ENCODE peak calls at places on chromosomes 4 and X, in seven cellular contexts. One of them, this sample, is unnamed.

GRCh38 chr4:48228887-48229462 is 40.7 kb downstream of the TEC start:
- DNase-seq in bronchial epithelial cell: peak
- DNase-seq in AG10803: no peak
- DNase-seq in breast epithelium: no peak
- DNase-seq in left lung: no peak
- DNase-seq in psoas muscle: no peak
- DNase-seq in upper lobe of right lung: no peak
- DNase-seq in this sample: no peak

GRCh38 chrX:102650903-102651241 is 411 bp upstream of the GPRASP1 start:
- DNase-seq in bronchial epithelial cell: no peak
- DNase-seq in AG10803: no peak
- DNase-seq in breast epithelium: no peak
- DNase-seq in left lung: no peak
- DNase-seq in psoas muscle: no peak
- DNase-seq in upper lobe of right lung: no peak
- DNase-seq in this sample: no peak

GRCh38 chr4:187090401-187090800 is 366.7 kb upstream of the FAT1 start:
- DNase-seq in bronchial epithelial cell: no peak
- DNase-seq in AG10803: no peak
- DNase-seq in breast epithelium: no peak
- DNase-seq in left lung: no peak
- DNase-seq in psoas muscle: no peak
- DNase-seq in upper lobe of right lung: no peak
- DNase-seq in this sample: no peak

GRCh38 chr4:16969696-16970135 is 71.3 kb upstream of the LDB2 start:
- DNase-seq in bronchial epithelial cell: peak
- DNase-seq in AG10803: peak
- DNase-seq in breast epithelium: no peak
- DNase-seq in left lung: no peak
- DNase-seq in psoas muscle: peak
- DNase-seq in upper lobe of right lung: no peak
- DNase-seq in this sample: no peak

GRCh38 chrX:118631586-118631985 is 95.8 kb upstream of the IL13RA1 start:
- DNase-seq in bronchial epithelial cell: no peak
- DNase-seq in AG10803: no peak
- DNase-seq in breast epithelium: no peak
- DNase-seq in left lung: no peak
- DNase-seq in psoas muscle: no peak
- DNase-seq in upper lobe of right lung: no peak
- DNase-seq in this sample: no peak

GRCh38 chr4:74874785-74875367 is 58.0 kb upstream of the PARM1 start:
- DNase-seq in bronchial epithelial cell: peak
- DNase-seq in AG10803: peak
- DNase-seq in breast epithelium: no peak
- DNase-seq in left lung: no peak
- DNase-seq in psoas muscle: no peak
- DNase-seq in upper lobe of right lung: no peak
- DNase-seq in this sample: no peak

GRCh38 chrX:110125435-110125834 is 122.5 kb downstream of the TMEM164 start:
- DNase-seq in bronchial epithelial cell: no peak
- DNase-seq in AG10803: no peak
- DNase-seq in breast epithelium: no peak
- DNase-seq in left lung: no peak
- DNase-seq in psoas muscle: no peak
- DNase-seq in upper lobe of right lung: no peak
- DNase-seq in this sample: no peak

GRCh38 chrX:150508461-150509367 is 59.7 kb upstream of the MTM1 start:
- DNase-seq in bronchial epithelial cell: no peak
- DNase-seq in AG10803: peak
- DNase-seq in breast epithelium: peak
- DNase-seq in left lung: no peak
- DNase-seq in psoas muscle: peak
- DNase-seq in upper lobe of right lung: peak
- DNase-seq in this sample: no peak

GRCh38 chr4:69098470-69098869 is 2.2 kb downstream of the UGT2B7 start:
- DNase-seq in bronchial epithelial cell: peak
- DNase-seq in AG10803: no peak
- DNase-seq in breast epithelium: no peak
- DNase-seq in left lung: no peak
- DNase-seq in psoas muscle: no peak
- DNase-seq in upper lobe of right lung: no peak
- DNase-seq in this sample: no peak

GRCh38 chrX:118847676-118848075 is 24.1 kb downstream of the ZCCHC12 start:
- DNase-seq in bronchial epithelial cell: peak
- DNase-seq in AG10803: peak
- DNase-seq in breast epithelium: no peak
- DNase-seq in left lung: no peak
- DNase-seq in psoas muscle: no peak
- DNase-seq in upper lobe of right lung: no peak
- DNase-seq in this sample: no peak

GRCh38 chr4:186161138-186161537 is 30.2 kb upstream of the CYP4V2 start:
- DNase-seq in bronchial epithelial cell: no peak
- DNase-seq in AG10803: no peak
- DNase-seq in breast epithelium: no peak
- DNase-seq in left lung: no peak
- DNase-seq in psoas muscle: no peak
- DNase-seq in upper lobe of right lung: no peak
- DNase-seq in this sample: no peak

GRCh38 chrX:46704767-46705386 is 54.0 kb downstream of the SLC9A7 start:
- DNase-seq in bronchial epithelial cell: peak
- DNase-seq in AG10803: peak
- DNase-seq in breast epithelium: no peak
- DNase-seq in left lung: no peak
- DNase-seq in psoas muscle: no peak
- DNase-seq in upper lobe of right lung: no peak
- DNase-seq in this sample: no peak

GRCh38 chr4:142663828-142664227 is 182.3 kb downstream of the INPP4B start:
- DNase-seq in bronchial epithelial cell: no peak
- DNase-seq in AG10803: peak
- DNase-seq in breast epithelium: no peak
- DNase-seq in left lung: no peak
- DNase-seq in psoas muscle: no peak
- DNase-seq in upper lobe of right lung: no peak
- DNase-seq in this sample: no peak

GRCh38 chrX:33086886-33087285 is 124.5 kb downstream of the DMD start:
- DNase-seq in bronchial epithelial cell: no peak
- DNase-seq in AG10803: no peak
- DNase-seq in breast epithelium: no peak
- DNase-seq in left lung: no peak
- DNase-seq in psoas muscle: no peak
- DNase-seq in upper lobe of right lung: no peak
- DNase-seq in this sample: no peak

GRCh38 chr4:111937368-111937767 is 207.9 kb upstream of the FAM241A start:
- DNase-seq in bronchial epithelial cell: peak
- DNase-seq in AG10803: peak
- DNase-seq in breast epithelium: no peak
- DNase-seq in left lung: no peak
- DNase-seq in psoas muscle: no peak
- DNase-seq in upper lobe of right lung: no peak
- DNase-seq in this sample: no peak

GRCh38 chr4:4430492-4431195 is 43.7 kb downstream of the NSG1 start:
- DNase-seq in bronchial epithelial cell: peak
- DNase-seq in AG10803: peak
- DNase-seq in breast epithelium: no peak
- DNase-seq in left lung: no peak
- DNase-seq in psoas muscle: no peak
- DNase-seq in upper lobe of right lung: no peak
- DNase-seq in this sample: no peak

GRCh38 chr4:153532636-153533035 is 66.5 kb downstream of the TMEM131L start:
- DNase-seq in bronchial epithelial cell: no peak
- DNase-seq in AG10803: no peak
- DNase-seq in breast epithelium: no peak
- DNase-seq in left lung: no peak
- DNase-seq in psoas muscle: no peak
- DNase-seq in upper lobe of right lung: no peak
- DNase-seq in this sample: no peak

GRCh38 chrX:69618803-69619202 is 2.9 kb downstream of the EDA start:
- DNase-seq in bronchial epithelial cell: peak
- DNase-seq in AG10803: peak
- DNase-seq in breast epithelium: no peak
- DNase-seq in left lung: no peak
- DNase-seq in psoas muscle: no peak
- DNase-seq in upper lobe of right lung: no peak
- DNase-seq in this sample: no peak

GRCh38 chr4:74473155-74473811 is 28.3 kb downstream of the AREG start:
- DNase-seq in bronchial epithelial cell: peak
- DNase-seq in AG10803: peak
- DNase-seq in breast epithelium: no peak
- DNase-seq in left lung: no peak
- DNase-seq in psoas muscle: no peak
- DNase-seq in upper lobe of right lung: no peak
- DNase-seq in this sample: no peak

GRCh38 chrX:44989995-44990770 is 117.2 kb downstream of the KDM6A start:
- DNase-seq in bronchial epithelial cell: no peak
- DNase-seq in AG10803: no peak
- DNase-seq in breast epithelium: no peak
- DNase-seq in left lung: no peak
- DNase-seq in psoas muscle: no peak
- DNase-seq in upper lobe of right lung: no peak
- DNase-seq in this sample: no peak

GRCh38 chr4:28788929-28789490 is 1928.4 kb downstream of the STIM2 start:
- DNase-seq in bronchial epithelial cell: no peak
- DNase-seq in AG10803: no peak
- DNase-seq in breast epithelium: no peak
- DNase-seq in left lung: peak
- DNase-seq in psoas muscle: no peak
- DNase-seq in upper lobe of right lung: no peak
- DNase-seq in this sample: no peak

GRCh38 chr4:20700007-20700761 is at the start of gene PACRGL:
- DNase-seq in bronchial epithelial cell: peak
- DNase-seq in AG10803: peak
- DNase-seq in breast epithelium: peak
- DNase-seq in left lung: peak
- DNase-seq in psoas muscle: peak
- DNase-seq in upper lobe of right lung: peak
- DNase-seq in this sample: peak
- TF ChIP-seq CTCF in bronchial epithelial cell: no peak
- TF ChIP-seq CTCF in AG10803: no peak
- TF ChIP-seq CTCF in breast epithelium: no peak
- TF ChIP-seq CTCF in left lung: no peak
- TF ChIP-seq CTCF in psoas muscle: no peak
- TF ChIP-seq CTCF in upper lobe of right lung: no peak
- TF ChIP-seq CTCF in this sample: no peak

GRCh38 chr4:159447296-159447695 is 344.4 kb downstream of the RAPGEF2 start:
- DNase-seq in bronchial epithelial cell: no peak
- DNase-seq in AG10803: peak
- DNase-seq in breast epithelium: no peak
- DNase-seq in left lung: no peak
- DNase-seq in psoas muscle: no peak
- DNase-seq in upper lobe of right lung: no peak
- DNase-seq in this sample: no peak

GRCh38 chr4:159446266-159446976 is 343.5 kb downstream of the RAPGEF2 start:
- DNase-seq in bronchial epithelial cell: peak
- DNase-seq in AG10803: peak
- DNase-seq in breast epithelium: no peak
- DNase-seq in left lung: no peak
- DNase-seq in psoas muscle: no peak
- DNase-seq in upper lobe of right lung: no peak
- DNase-seq in this sample: no peak

GRCh38 chr4:159443975-159444374 is 341.1 kb downstream of the RAPGEF2 start:
- DNase-seq in bronchial epithelial cell: no peak
- DNase-seq in AG10803: no peak
- DNase-seq in breast epithelium: no peak
- DNase-seq in left lung: no peak
- DNase-seq in psoas muscle: no peak
- DNase-seq in upper lobe of right lung: no peak
- DNase-seq in this sample: no peak

GRCh38 chr4:159445671-159446070 is 342.8 kb downstream of the RAPGEF2 start:
- DNase-seq in bronchial epithelial cell: no peak
- DNase-seq in AG10803: no peak
- DNase-seq in breast epithelium: no peak
- DNase-seq in left lung: no peak
- DNase-seq in psoas muscle: no peak
- DNase-seq in upper lobe of right lung: no peak
- DNase-seq in this sample: no peak

GRCh38 chr4:159444668-159445067 is 341.8 kb downstream of the RAPGEF2 start:
- DNase-seq in bronchial epithelial cell: peak
- DNase-seq in AG10803: peak
- DNase-seq in breast epithelium: no peak
- DNase-seq in left lung: no peak
- DNase-seq in psoas muscle: no peak
- DNase-seq in upper lobe of right lung: no peak
- DNase-seq in this sample: no peak
- TF ChIP-seq CTCF in bronchial epithelial cell: peak
- TF ChIP-seq CTCF in AG10803: peak
- TF ChIP-seq CTCF in breast epithelium: no peak
- TF ChIP-seq CTCF in left lung: no peak
- TF ChIP-seq CTCF in psoas muscle: no peak
- TF ChIP-seq CTCF in upper lobe of right lung: no peak
- TF ChIP-seq CTCF in this sample: no peak

DNA sequence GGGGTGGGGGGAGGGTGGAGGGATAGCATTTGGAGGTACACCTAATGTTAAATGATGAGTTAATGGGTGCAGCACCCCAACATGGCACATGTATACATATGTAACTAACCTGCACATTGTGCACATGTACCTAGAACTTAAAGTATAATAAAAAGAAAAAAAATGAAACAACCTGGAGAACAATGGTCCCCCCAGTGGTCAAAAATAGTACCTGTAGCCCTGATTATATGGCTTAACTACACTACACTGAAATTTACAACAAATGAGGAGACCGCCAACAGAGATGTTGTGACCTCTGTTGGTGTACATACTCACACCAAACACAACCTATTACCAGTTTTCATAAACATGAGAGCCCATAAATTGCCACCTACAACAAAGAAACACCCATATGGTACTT is 7.3 kb upstream of the MAGEE1 start:
- DNase-seq in bronchial epithelial cell: no peak
- DNase-seq in AG10803: no peak
- DNase-seq in breast epithelium: no peak
- DNase-seq in left lung: no peak
- DNase-seq in psoas muscle: no peak
- DNase-seq in upper lobe of right lung: no peak
- DNase-seq in this sample: no peak
- TF ChIP-seq CTCF in bronchial epithelial cell: no peak
- TF ChIP-seq CTCF in AG10803: peak
- TF ChIP-seq CTCF in breast epithelium: no peak
- TF ChIP-seq CTCF in left lung: no peak
- TF ChIP-seq CTCF in psoas muscle: no peak
- TF ChIP-seq CTCF in upper lobe of right lung: no peak
- TF ChIP-seq CTCF in this sample: no peak

GRCh38 chrX:136495043-136495442 is 2.3 kb upstream of the HTATSF1 start:
- DNase-seq in bronchial epithelial cell: no peak
- DNase-seq in AG10803: no peak
- DNase-seq in breast epithelium: no peak
- DNase-seq in left lung: no peak
- DNase-seq in psoas muscle: no peak
- DNase-seq in upper lobe of right lung: no peak
- DNase-seq in this sample: no peak

GRCh38 chrX:136487647-136488046 is at the start of gene BRS3:
- DNase-seq in bronchial epithelial cell: no peak
- DNase-seq in AG10803: no peak
- DNase-seq in breast epithelium: no peak
- DNase-seq in left lung: no peak
- DNase-seq in psoas muscle: no peak
- DNase-seq in upper lobe of right lung: no peak
- DNase-seq in this sample: no peak

GRCh38 chrX:136496359-136496767 is 1.0 kb upstream of the HTATSF1 start:
- DNase-seq in bronchial epithelial cell: no peak
- DNase-seq in AG10803: no peak
- DNase-seq in breast epithelium: no peak
- DNase-seq in left lung: no peak
- DNase-seq in psoas muscle: no peak
- DNase-seq in upper lobe of right lung: no peak
- DNase-seq in this sample: no peak

GRCh38 chrX:136488706-136489105 is 959 bp downstream of the BRS3 start:
- DNase-seq in bronchial epithelial cell: peak
- DNase-seq in AG10803: no peak
- DNase-seq in breast epithelium: no peak
- DNase-seq in left lung: no peak
- DNase-seq in psoas muscle: no peak
- DNase-seq in upper lobe of right lung: no peak
- DNase-seq in this sample: no peak

GRCh38 chrX:136491832-136492231 is 4.1 kb downstream of the BRS3 start:
- DNase-seq in bronchial epithelial cell: no peak
- DNase-seq in AG10803: no peak
- DNase-seq in breast epithelium: no peak
- DNase-seq in left lung: no peak
- DNase-seq in psoas muscle: no peak
- DNase-seq in upper lobe of right lung: no peak
- DNase-seq in this sample: no peak
- TF ChIP-seq CTCF in bronchial epithelial cell: no peak
- TF ChIP-seq CTCF in AG10803: no peak
- TF ChIP-seq CTCF in breast epithelium: no peak
- TF ChIP-seq CTCF in left lung: no peak
- TF ChIP-seq CTCF in psoas muscle: no peak
- TF ChIP-seq CTCF in upper lobe of right lung: no peak
- TF ChIP-seq CTCF in this sample: no peak

This sample was measured in spleen.